ENCODE peak calls at places on chromosomes 5 and 9, in ten cellular contexts. Y, L, E, G, D, X, R, U, F and H are unnamed samples.

GRCh38 chr9:134428559-134428958 is 102.3 kb downstream of the RXRA start:
- DNase-seq in Y (no peak), L (no peak), E (no peak), G (no peak), D (no peak), X (no peak), R (no peak), U (no peak), F (no peak), H (no peak)

GRCh38 chr9:128920381-128921058 is at the start of gene PHYHD1:
- DNase-seq in Y (no peak), L (no peak), E (peak; percentile 63), G (peak; percentile 53), D (peak; percentile 64), X (no peak), R (no peak), U (no peak), F (no peak), H (no peak)

GRCh38 chr5:71939452-71939932 is 167.8 kb upstream of the MAP1B start:
- DNase-seq in Y (no peak), L (no peak), E (no peak), G (peak; percentile 3), D (no peak), X (no peak), R (no peak), U (no peak), F (no peak), H (no peak)

GRCh38 chr9:113587471-113588031 is 124.0 kb downstream of the RGS3 start:
- DNase-seq in Y (no peak), L (no peak), E (peak; percentile 50), G (peak; percentile 28), D (no peak), X (no peak), R (peak; percentile 68), U (peak; percentile 60), F (no peak), H (no peak)

GRCh38 chr5:3954189-3954588 is 358.6 kb downstream of the IRX1 start:
- DNase-seq in Y (no peak), L (no peak), E (no peak), G (no peak), D (no peak), X (no peak), R (no peak), U (no peak), F (no peak), H (no peak)

GRCh38 chr5:448766-449090 is 5.8 kb downstream of the EXOC3 start:
- DNase-seq in Y (no peak), L (no peak), E (no peak), G (no peak), D (no peak), X (no peak), R (no peak), U (no peak), F (no peak), H (no peak)

GRCh38 chr5:61163905-61164304 is 1.6 kb upstream of the SMIM15 start:
- DNase-seq in Y (no peak), L (no peak), E (no peak), G (no peak), D (no peak), X (no peak), R (no peak), U (no peak), F (no peak), H (no peak)

GRCh38 chr5:141522301-141522700 is 33.4 kb downstream of the PCDHGC5 start:
- DNase-seq in Y (no peak), L (no peak), E (no peak), G (no peak), D (no peak), X (no peak), R (peak; percentile 62), U (no peak), F (no peak), H (no peak)

GRCh38 chr9:91245432-91246313 is 116.0 kb downstream of the AUH start:
- DNase-seq in Y (no peak), L (no peak), E (peak; percentile 29), G (peak; percentile 62), D (peak; percentile 69), X (no peak), R (peak; percentile 13), U (no peak), F (no peak), H (peak; percentile 38)

GRCh38 chr5:154287136-154287535 is 96.6 kb downstream of the GALNT10 start:
- DNase-seq in Y (no peak), L (no peak), E (peak; percentile 86), G (peak; percentile 82), D (peak; percentile 66), X (no peak), R (peak; percentile 95), U (no peak), F (peak; percentile 49), H (no peak)

GRCh38 chr5:61969347-61969746 is 336.7 kb upstream of the KIF2A start:
- DNase-seq in Y (no peak), L (no peak), E (no peak), G (no peak), D (peak; percentile 73), X (no peak), R (no peak), U (no peak), F (no peak), H (no peak)

DNA sequence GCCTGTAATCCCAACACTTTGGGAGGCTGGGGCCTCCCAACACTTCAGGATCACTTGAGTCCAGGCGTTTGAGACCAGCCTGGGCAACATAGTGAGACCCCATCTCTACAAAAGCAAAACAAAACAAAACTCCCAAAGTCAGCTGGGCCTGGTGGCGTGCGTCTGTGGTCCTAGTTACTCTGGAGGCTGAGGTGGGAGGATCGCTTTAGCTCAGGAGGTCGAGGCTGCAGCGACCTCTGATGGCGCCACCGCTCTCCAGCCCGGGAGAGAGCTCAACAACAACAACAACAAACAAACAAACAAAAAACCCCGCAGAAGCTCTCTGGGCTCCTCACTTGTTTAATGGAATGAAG is 528 bp downstream of the ACOT12 start:
- DNase-seq in Y (no peak), L (no peak), E (no peak), G (no peak), D (no peak), X (no peak), R (no peak), U (no peak), F (no peak), H (no peak)
- TF ChIP-seq CTCF in Y (no peak), L (no peak), E (no peak), G (peak; percentile 5), D (peak; percentile 2), X (no peak), R (no peak), U (no peak), F (no peak), H (no peak)

GRCh38 chr5:176532795-176533194 is 4.4 kb downstream of the RNF44 start:
- DNase-seq in Y (no peak), L (no peak), E (no peak), G (no peak), D (no peak), X (no peak), R (no peak), U (no peak), F (no peak), H (no peak)

GRCh38 chr5:176534640-176535039 is 2.6 kb downstream of the RNF44 start:
- DNase-seq in Y (no peak), L (no peak), E (no peak), G (no peak), D (no peak), X (no peak), R (no peak), U (no peak), F (no peak), H (peak; percentile 39)

GRCh38 chr5:176535101-176535654 is 2.0 kb downstream of the RNF44 start:
- DNase-seq in Y (no peak), L (no peak), E (no peak), G (peak; percentile 12), D (peak; percentile 56), X (no peak), R (peak; percentile 29), U (no peak), F (no peak), H (peak; percentile 45)

GRCh38 chr5:176533390-176533789 is 3.8 kb downstream of the RNF44 start:
- DNase-seq in Y (no peak), L (no peak), E (no peak), G (peak; percentile 41), D (no peak), X (no peak), R (no peak), U (no peak), F (no peak), H (no peak)

GRCh38 chr5:176533894-176534611 is 3.1 kb downstream of the RNF44 start:
- DNase-seq in Y (no peak), L (no peak), E (no peak), G (no peak), D (peak; percentile 51), X (no peak), R (peak; percentile 44), U (no peak), F (no peak), H (peak; percentile 64)
- TF ChIP-seq CTCF in Y (no peak), L (no peak), E (no peak), G (peak; percentile 5), D (no peak), X (no peak), R (peak; percentile 2), U (no peak), F (peak; percentile 16), H (no peak)

DNA sequence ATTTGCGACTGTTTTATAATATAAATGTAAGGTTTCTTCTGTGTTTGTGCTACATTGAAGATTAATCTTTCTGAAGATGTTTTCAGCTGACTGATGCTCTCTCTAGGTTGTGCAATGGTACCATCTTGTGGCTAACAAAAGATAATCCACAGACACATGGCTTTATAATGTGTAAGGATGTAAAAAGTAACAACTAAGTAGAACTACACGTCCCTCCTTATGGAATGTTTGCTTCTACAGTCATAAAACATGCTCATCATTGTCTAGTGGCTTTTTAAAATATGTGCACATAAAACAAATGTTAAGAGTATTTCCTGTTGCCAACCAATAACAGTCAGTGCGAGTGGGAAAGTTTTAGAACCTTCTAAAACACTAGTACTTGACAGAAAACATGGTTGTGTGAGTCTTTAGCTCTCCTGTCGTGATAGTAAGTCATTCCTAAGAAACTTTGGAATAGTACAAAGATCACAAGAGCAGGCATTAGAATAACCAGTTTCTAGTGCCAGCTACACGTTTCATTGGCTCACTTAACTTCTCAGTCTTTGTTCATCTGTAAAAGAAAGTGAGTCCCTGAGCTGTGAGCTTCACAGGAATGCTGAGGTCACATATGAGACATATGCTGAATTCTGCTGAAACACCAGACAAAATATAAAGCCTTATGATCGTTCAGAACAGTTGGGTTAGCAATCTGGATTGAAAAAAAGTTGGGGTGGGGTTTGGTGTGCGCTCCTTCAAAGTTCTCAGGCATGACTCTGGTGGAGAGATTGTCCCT is 75.7 kb upstream of the GLIS3 start:
- DNase-seq in Y (no peak), L (peak; percentile 85), E (peak; percentile 80), G (peak; percentile 68), D (peak; percentile 71), X (no peak), R (peak; percentile 47), U (no peak), F (peak; percentile 27), H (peak; percentile 16)
- TF ChIP-seq CTCF in Y (peak; percentile 74), L (peak; percentile 56), E (peak; percentile 52), G (peak; percentile 54), D (peak; percentile 57), X (no peak), R (peak; percentile 23), U (no peak), F (peak; percentile 60), H (no peak)

DNA sequence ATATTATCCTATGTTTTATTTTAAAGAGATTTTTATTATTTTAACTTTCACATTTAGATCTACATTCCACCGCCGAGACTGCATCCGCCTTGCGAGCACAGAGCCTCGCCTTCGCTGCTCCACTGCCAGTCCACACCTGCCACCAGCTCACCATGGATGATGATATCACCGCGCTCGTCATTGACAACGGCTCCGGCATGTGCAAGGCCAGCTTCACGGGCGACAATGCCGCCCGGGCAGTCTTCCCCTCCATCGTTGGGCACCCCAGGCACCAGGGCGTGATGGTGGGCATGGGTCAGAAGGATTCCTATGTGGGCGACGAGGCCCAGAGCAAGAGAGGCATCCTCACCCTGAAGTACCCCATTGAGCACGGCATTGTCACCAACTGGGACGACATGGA is 8.6 kb upstream of the TBCA start:
- DNase-seq in Y (no peak), L (no peak), E (no peak), G (no peak), D (no peak), X (no peak), R (no peak), U (no peak), F (no peak), H (no peak)
- TF ChIP-seq CTCF in Y (no peak), L (no peak), E (no peak), G (no peak), D (no peak), X (no peak), R (no peak), U (no peak), F (no peak), H (no peak)